ENCODE peak calls at places on chromosome 14, in seven cellular contexts. N, M, R, X, A, K and P are unnamed samples.

GRCh38 chr14:77862154-77862783 is 62.4 kb downstream of the ADCK1 start:
- DNase-seq in N (peak), M (peak), R (peak), X (peak), A (peak), K (peak), P (no peak)

GRCh38 chr14:53310412-53310811 is 157.3 kb upstream of the DDHD1 start:
- DNase-seq in N (no peak), M (no peak), R (no peak), X (no peak), A (no peak), K (no peak), P (no peak)

GRCh38 chr14:76050797-76051392 is 65.3 kb downstream of the IFT43 start:
- DNase-seq in N (peak), M (peak), R (peak), X (peak), A (peak), K (peak), P (peak)

GRCh38 chr14:61889914-61890351 is 127.7 kb downstream of the SNAPC1 start:
- DNase-seq in N (no peak), M (no peak), R (no peak), X (peak), A (no peak), K (peak), P (no peak)

GRCh38 chr14:66974397-66975025 is 214.7 kb upstream of the GARIN2 start:
- DNase-seq in N (peak), M (no peak), R (no peak), X (no peak), A (no peak), K (no peak), P (no peak)

GRCh38 chr14:42535397-42535796 is 928.7 kb downstream of the LRFN5 start:
- DNase-seq in N (no peak), M (no peak), R (no peak), X (no peak), A (no peak), K (no peak), P (no peak)

GRCh38 chr14:74634964-74635363 is 22.9 kb upstream of the LTBP2 start:
- DNase-seq in N (no peak), M (no peak), R (no peak), X (no peak), A (no peak), K (no peak), P (no peak)

GRCh38 chr14:64958201-64958600 is 13.9 kb downstream of the RAB15 start:
- DNase-seq in N (no peak), M (no peak), R (no peak), X (no peak), A (no peak), K (no peak), P (no peak)